ENCODE peak calls at places on chromosomes 12 and 14, in five cellular contexts. One of them, this sample, is unnamed.
A peak's percentile ranks its signal among the peaks of the same experiment; 100 is the strongest.

GRCh38 chr12:2273288-2273687 is 220.5 kb downstream of the CACNA1C start:
- DNase-seq in spleen: no peak
- DNase-seq in MG63: peak; percentile 59
- DNase-seq in stomach: no peak
- DNase-seq in HAP-1: no peak
- DNase-seq in this sample: no peak

GRCh38 chr12:107336705-107337104 is 243.4 kb upstream of the CRY1 start:
- DNase-seq in spleen: no peak
- DNase-seq in MG63: no peak
- DNase-seq in stomach: no peak
- DNase-seq in HAP-1: no peak
- DNase-seq in this sample: no peak

GRCh38 chr14:82778008-82778407 is 1244.4 kb upstream of the SEL1L start:
- DNase-seq in spleen: no peak
- DNase-seq in MG63: no peak
- DNase-seq in stomach: no peak
- DNase-seq in HAP-1: no peak
- DNase-seq in this sample: no peak

GRCh38 chr12:75638792-75639191 is 127.4 kb upstream of the KRR1 start:
- DNase-seq in spleen: no peak
- DNase-seq in MG63: no peak
- DNase-seq in stomach: no peak
- DNase-seq in HAP-1: no peak
- DNase-seq in this sample: no peak

GRCh38 chr12:57815177-57816000 is 3.1 kb downstream of the AVIL start:
- DNase-seq in spleen: peak; percentile 56
- DNase-seq in MG63: no peak
- DNase-seq in stomach: no peak
- DNase-seq in HAP-1: no peak
- DNase-seq in this sample: peak; percentile 77

GRCh38 chr14:67749341-67750110 is 47.8 kb downstream of the RDH12 start:
- DNase-seq in spleen: no peak
- DNase-seq in MG63: no peak
- DNase-seq in stomach: no peak
- DNase-seq in HAP-1: no peak
- DNase-seq in this sample: no peak

GRCh38 chr12:63811755-63812154 is 32.0 kb downstream of the RXYLT1 start:
- DNase-seq in spleen: no peak
- DNase-seq in MG63: no peak
- DNase-seq in stomach: no peak
- DNase-seq in HAP-1: no peak
- DNase-seq in this sample: no peak

GRCh38 chr14:60653388-60653690 is 4.1 kb upstream of the SIX1 start:
- DNase-seq in spleen: no peak
- DNase-seq in MG63: no peak
- DNase-seq in stomach: no peak
- DNase-seq in HAP-1: no peak
- DNase-seq in this sample: no peak

GRCh38 chr12:108530141-108530540 is 15.1 kb downstream of the FICD start:
- DNase-seq in spleen: no peak
- DNase-seq in MG63: no peak
- DNase-seq in stomach: no peak
- DNase-seq in HAP-1: no peak
- DNase-seq in this sample: no peak

GRCh38 chr12:51793201-51793600 is 55.3 kb downstream of the FIGNL2 start:
- DNase-seq in spleen: no peak
- DNase-seq in MG63: peak; percentile 77
- DNase-seq in stomach: no peak
- DNase-seq in HAP-1: no peak
- DNase-seq in this sample: no peak

GRCh38 chr12:93990832-93991748 is 157.3 kb upstream of the PLXNC1 start:
- DNase-seq in spleen: no peak
- DNase-seq in MG63: peak; percentile 11
- DNase-seq in stomach: no peak
- DNase-seq in HAP-1: no peak
- DNase-seq in this sample: no peak

GRCh38 chr12:125272252-125272980 is 207.2 kb downstream of the AACS start:
- DNase-seq in spleen: no peak
- DNase-seq in MG63: peak; percentile 9
- DNase-seq in stomach: no peak
- DNase-seq in HAP-1: no peak
- DNase-seq in this sample: no peak

GRCh38 chr14:64212666-64213065 is 81.5 kb downstream of the ESR2 start:
- DNase-seq in spleen: no peak
- DNase-seq in MG63: no peak
- DNase-seq in stomach: no peak
- DNase-seq in HAP-1: no peak
- DNase-seq in this sample: no peak
- H3K36me3 ChIP-seq in spleen: peaks cover 100% of the 10 kb centered on the region
- H3K36me3 ChIP-seq in MG63: no peaks in the 10 kb centered on the region
- H3K36me3 ChIP-seq in stomach: peaks cover 48% of the 10 kb centered on the region
- H3K36me3 ChIP-seq in HAP-1: peaks cover 19% of the 10 kb centered on the region
- H3K36me3 ChIP-seq in this sample: peaks cover 21% of the 10 kb centered on the region

DNA sequence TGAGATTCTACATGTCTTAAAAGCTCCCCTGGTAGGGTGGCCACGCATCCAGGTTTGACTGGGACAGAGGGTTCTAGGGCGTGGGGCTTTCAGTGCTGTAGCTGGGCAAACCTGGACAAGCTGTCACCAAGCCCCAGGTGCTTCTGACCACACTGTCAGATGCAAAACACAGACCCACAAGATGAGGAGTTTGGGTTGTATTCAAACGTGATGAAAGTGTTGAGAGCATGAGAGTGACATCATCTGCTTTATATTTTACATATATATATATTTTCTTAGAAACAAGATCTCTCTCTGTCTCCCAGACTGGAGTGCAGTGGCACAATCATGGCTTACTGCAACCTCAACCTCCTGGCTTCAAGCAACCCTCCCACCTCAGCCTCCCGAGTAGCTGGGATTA is 210.1 kb downstream of the DPF3 start:
- DNase-seq in spleen: no peak
- DNase-seq in MG63: no peak
- DNase-seq in stomach: no peak
- DNase-seq in HAP-1: no peak
- DNase-seq in this sample: no peak
- H3K27me3 ChIP-seq in spleen: no peaks in the 10 kb centered on the region
- H3K27me3 ChIP-seq in MG63: no peaks in the 10 kb centered on the region
- H3K27me3 ChIP-seq in stomach: peaks cover 19% of the 10 kb centered on the region
- H3K27me3 ChIP-seq in HAP-1: no peaks in the 10 kb centered on the region
- H3K27me3 ChIP-seq in this sample: no peaks in the 10 kb centered on the region

GRCh38 chr14:22819191-22819988 is 4.2 kb upstream of the SLC7A7 start:
- DNase-seq in spleen: peak; percentile 88
- DNase-seq in MG63: no peak
- DNase-seq in stomach: peak; percentile 57
- DNase-seq in HAP-1: no peak
- DNase-seq in this sample: no peak
- H3K4me3 ChIP-seq in spleen: peak overlapping the region; percentile 32
- H3K4me3 ChIP-seq in MG63: no peak overlapping the region
- H3K4me3 ChIP-seq in stomach: peak overlapping the region; percentile 29
- H3K4me3 ChIP-seq in HAP-1: no peak overlapping the region
- H3K4me3 ChIP-seq in this sample: peak overlapping the region; percentile 21

GRCh38 chr12:40833818-40834217 is 141.6 kb downstream of the CNTN1 start:
- DNase-seq in spleen: no peak
- DNase-seq in MG63: no peak
- DNase-seq in stomach: no peak
- DNase-seq in HAP-1: no peak
- DNase-seq in this sample: no peak
- H3K36me3 ChIP-seq in spleen: no peaks in the 10 kb centered on the region
- H3K36me3 ChIP-seq in MG63: no peaks in the 10 kb centered on the region
- H3K36me3 ChIP-seq in stomach: no peaks in the 10 kb centered on the region
- H3K36me3 ChIP-seq in HAP-1: no peaks in the 10 kb centered on the region
- H3K36me3 ChIP-seq in this sample: no peaks in the 10 kb centered on the region